ENCODE peak calls at places on chromosomes 13 and 19, in four cellular contexts. B is cardiac fibroblast, V is AG04450, W is Caco-2. T is an unnamed sample.

GRCh38 chr19:38034153-38034835 is 127.3 kb downstream of the SIPA1L3 start:
- DNase-seq in W (no peak), V (no peak), B (peak), T (no peak)

GRCh38 chr13:93055233-93055632 is 171.4 kb upstream of the GPC6 start:
- DNase-seq in W (no peak), B (no peak), V (no peak), T (no peak)

GRCh38 chr13:35475131-35475959 is 1.1 kb downstream of the MAB21L1 start:
- DNase-seq in V (no peak), W (no peak), B (peak), T (no peak)

GRCh38 chr19:3601021-3601420 is 5.7 kb downstream of the TBXA2R start:
- DNase-seq in V (no peak), B (no peak), W (no peak), T (no peak)

GRCh38 chr13:112869202-112870061 is 99.6 kb upstream of the MCF2L start:
- DNase-seq in V (no peak), B (no peak), W (no peak), T (no peak)

GRCh38 chr19:7914598-7915045 is at the start of gene TGFBR3L:
- DNase-seq in W (no peak), V (no peak), B (no peak), T (no peak)

GRCh38 chr13:43229506-43229905 is 206.1 kb downstream of the DNAJC15 start:
- DNase-seq in B (peak), V (peak), W (no peak), T (peak)

GRCh38 chr13:58476176-58476575 is 844.6 kb downstream of the PCDH17 start:
- DNase-seq in V (no peak), B (no peak), W (no peak), T (no peak)

GRCh38 chr19:8423821-8424223 is 10.7 kb downstream of the MARCHF2 start:
- DNase-seq in V (peak), W (peak), B (peak), T (peak)

GRCh38 chr13:113458218-113459065 is 5.2 kb upstream of the ADPRHL1 start:
- DNase-seq in V (peak), W (no peak), B (no peak), T (no peak)

GRCh38 chr13:35966024-35966423 is 165.2 kb downstream of the DCLK1 start:
- DNase-seq in W (no peak), V (no peak), B (peak), T (no peak)

GRCh38 chr19:39828015-39828633 is 5.8 kb downstream of the DYRK1B start:
- DNase-seq in W (no peak), V (no peak), B (no peak), T (no peak)

GRCh38 chr19:3968556-3969434 is 2.1 kb downstream of the DAPK3 start:
- DNase-seq in B (peak), V (peak), W (peak), T (peak)

GRCh38 chr13:78742659-78743058 is 83.7 kb upstream of the OBI1 start:
- DNase-seq in W (no peak), B (no peak), V (no peak), T (no peak)

GRCh38 chr19:39845621-39846175 is 481 bp downstream of the FBL start:
- DNase-seq in V (no peak), B (peak), W (peak), T (no peak)

GRCh38 chr13:29956771-29957170 is 106.4 kb upstream of the UBL3 start:
- DNase-seq in B (no peak), W (no peak), V (no peak), T (no peak)

GRCh38 chr19:45464861-45465427 is 2.9 kb upstream of the FOSB start:
- DNase-seq in V (no peak), B (no peak), W (no peak), T (no peak)

GRCh38 chr13:27969073-27969865 is at the start of gene CDX2:
- DNase-seq in V (no peak), B (no peak), W (peak), T (no peak)

GRCh38 chr13:27969866-27970229 is 733 bp upstream of the CDX2 start:
- DNase-seq in B (no peak), V (no peak), W (no peak), T (no peak)

GRCh38 chr13:27971236-27971645 is 2.1 kb upstream of the CDX2 start:
- DNase-seq in V (no peak), B (no peak), W (no peak), T (no peak)

GRCh38 chr13:27971776-27972618 is 2.9 kb upstream of the CDX2 start:
- DNase-seq in W (no peak), B (no peak), V (no peak), T (no peak)

DNA sequence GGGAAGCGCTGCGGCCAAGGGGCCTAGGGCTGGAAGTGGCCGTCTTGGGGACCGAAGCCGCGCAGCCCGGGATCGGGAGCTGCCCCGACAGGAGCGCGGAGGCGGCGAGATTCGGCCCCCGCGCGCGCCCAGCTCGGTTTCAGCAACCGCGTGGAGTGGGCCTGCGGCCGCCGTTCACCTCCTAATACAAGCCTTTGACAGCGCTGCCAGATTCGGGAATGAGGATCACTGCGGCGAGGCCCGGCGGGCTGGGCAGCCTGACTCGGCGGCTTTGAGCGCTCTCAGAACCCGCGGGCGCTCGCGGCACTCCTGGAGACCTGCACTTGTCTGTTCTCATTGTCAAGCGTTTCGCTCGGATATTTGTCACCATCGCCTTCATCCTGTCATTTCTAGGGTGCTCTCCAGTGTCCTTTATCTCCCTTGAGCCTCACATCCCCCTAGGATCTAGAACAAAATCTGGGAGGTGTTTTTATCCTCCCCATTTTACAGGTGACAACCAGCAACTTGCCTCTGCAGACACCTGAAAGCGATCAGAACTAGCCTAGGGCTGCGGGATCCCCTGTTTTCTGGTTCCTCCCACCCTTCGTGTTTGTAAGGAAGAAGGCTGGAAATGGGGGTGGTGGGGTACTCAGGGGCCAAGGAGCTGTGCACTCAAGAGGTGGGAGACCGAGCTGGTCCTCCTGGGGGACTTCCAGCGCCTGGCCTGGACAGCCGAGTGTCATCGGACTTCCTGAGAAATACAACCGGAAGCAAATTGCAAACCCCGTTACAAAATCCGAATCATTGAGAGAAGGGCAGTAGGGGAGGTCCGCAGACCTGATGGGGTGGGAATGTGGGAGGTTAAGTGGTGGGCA is 1.5 kb upstream of the CDX2 start:
- DNase-seq in V (no peak), B (no peak), W (no peak), T (no peak)
- H3K4me3 ChIP-seq in V (no peak), B (no peak), W (no peak), T (no peak)

GRCh38 chr13:99721606-99722384 is 220.5 kb downstream of the TM9SF2 start:
- DNase-seq in V (no peak), W (no peak), B (no peak), T (no peak)

GRCh38 chr13:99723847-99724246 is 222.6 kb downstream of the TM9SF2 start:
- DNase-seq in V (no peak), B (no peak), W (no peak), T (no peak)

GRCh38 chr13:99724633-99725517 is 223.6 kb downstream of the TM9SF2 start:
- DNase-seq in B (no peak), V (no peak), W (no peak), T (no peak)

GRCh38 chr13:99722931-99723330 is 221.7 kb downstream of the TM9SF2 start:
- DNase-seq in W (no peak), B (no peak), V (no peak), T (no peak)

DNA sequence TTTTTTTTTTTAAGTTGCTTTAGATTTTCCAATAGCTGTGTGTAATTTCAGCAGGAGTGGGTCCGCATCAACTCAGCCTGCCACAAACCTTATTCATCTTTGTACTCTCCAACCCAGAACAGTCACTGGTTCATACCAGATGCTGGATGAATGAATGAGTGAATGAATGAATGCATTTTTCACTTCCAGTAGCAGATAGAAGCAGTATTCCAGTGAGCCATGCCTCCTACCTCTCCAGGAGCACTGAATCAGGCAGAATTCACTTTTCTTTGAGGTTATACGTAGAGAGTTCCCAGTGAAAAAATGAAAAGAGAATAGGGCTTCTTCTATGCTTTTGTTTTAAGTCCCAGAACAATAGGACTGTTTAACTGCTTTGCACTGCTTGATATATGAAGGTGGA is 221.1 kb downstream of the TM9SF2 start:
- DNase-seq in B (no peak), W (no peak), V (no peak), T (no peak)
- H3K4me3 ChIP-seq in B (no peak), W (no peak), V (no peak), T (no peak)

GRCh38 chr19:53958168-53958571 is 4.6 kb upstream of the CACNG8 start:
- DNase-seq in V (no peak), B (no peak), W (no peak), T (no peak)
- H3K4me3 ChIP-seq in V (no peak), B (no peak), W (no peak), T (no peak)

DNA sequence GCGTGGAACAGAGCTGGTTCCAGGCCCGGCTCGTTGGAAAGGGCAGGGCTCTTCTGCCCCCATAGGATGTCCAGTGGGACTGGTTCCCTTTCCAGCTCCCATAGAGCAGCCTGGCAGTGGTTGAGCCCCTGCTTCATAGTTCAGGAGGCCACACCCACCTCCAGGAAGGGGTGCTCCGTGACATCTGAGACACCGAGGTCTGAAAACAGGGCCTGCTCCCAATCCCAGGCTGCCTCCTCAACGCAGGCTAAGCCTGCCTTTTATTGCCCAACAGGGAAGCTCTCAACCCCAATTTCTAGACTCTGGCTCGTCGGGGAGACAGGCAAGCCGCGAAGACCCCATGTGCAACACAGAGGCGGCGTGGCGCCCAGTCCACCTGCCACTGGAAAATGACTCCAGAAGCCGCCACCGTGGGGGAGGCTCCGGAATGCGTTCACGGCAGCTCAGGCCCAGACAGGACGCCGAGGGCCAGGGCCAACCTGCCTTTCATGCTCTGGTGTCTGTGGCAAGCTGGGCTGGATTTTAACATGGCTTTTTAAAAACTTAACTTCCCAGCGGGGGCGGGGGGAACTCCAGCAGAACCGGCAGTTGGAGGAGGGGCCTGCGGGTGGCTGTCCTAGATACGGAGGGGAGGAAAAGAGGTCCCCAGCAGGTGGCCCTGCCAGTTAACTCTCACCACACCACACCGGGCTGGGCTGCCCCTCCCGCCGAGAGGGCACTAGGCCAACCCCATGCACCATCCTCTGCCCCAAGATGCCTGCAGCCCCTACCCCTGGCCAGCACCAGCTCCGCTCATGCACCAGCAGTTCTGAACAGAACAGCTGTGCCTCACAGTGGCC is 17.9 kb upstream of the TINCR start:
- DNase-seq in V (no peak), W (no peak), B (no peak), T (no peak)
- H3K4me3 ChIP-seq in V (no peak), W (no peak), B (no peak), T (no peak)

DNA sequence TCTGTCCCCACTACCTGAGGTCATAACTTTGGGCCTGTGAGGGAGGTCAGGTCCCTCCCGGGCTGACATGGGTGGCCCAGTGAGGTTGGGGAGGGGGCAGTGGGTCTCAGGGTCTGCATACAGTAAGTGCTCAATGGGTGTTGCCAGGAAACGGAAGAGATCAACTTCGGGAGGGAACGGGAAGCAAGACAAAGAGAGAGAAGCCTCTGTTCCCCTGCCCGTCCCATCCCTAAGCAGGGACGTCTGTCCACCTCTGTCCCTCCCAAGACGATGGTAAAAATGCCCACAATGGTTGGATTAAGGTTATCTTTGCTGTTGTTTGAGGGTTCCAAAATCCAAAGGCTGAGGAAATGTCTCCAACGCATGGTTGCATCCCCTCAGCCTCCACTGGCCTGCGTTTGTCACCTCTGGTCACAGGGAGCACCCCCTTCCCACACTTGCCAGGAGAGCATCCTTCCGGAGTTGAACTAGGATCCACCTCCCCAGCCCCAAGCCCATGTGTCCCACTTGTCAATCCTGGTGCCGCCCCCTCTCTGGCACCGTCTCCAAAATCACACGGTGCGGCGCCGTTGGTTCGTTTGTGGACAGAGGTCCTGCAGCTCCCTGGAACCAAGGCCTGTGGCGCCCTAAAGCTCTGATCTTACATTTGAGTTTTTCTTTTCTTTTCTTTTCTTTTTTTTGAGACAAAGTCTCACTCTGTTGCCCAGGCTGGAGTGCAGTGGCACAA is 774 bp upstream of the HOMER3 start:
- DNase-seq in W (no peak), V (no peak), B (no peak), T (no peak)
- H3K4me3 ChIP-seq in W (no peak), V (peak), B (peak), T (peak)

GRCh38 chr19:1467228-1467511 is 11.8 kb downstream of the C19orf25 start:
- DNase-seq in V (no peak), W (no peak), B (no peak), T (no peak)

GRCh38 chr19:1469200-1469935 is 9.6 kb downstream of the C19orf25 start:
- DNase-seq in B (no peak), V (no peak), W (peak), T (no peak)

GRCh38 chr19:1469936-1470863 is 8.8 kb downstream of the C19orf25 start:
- DNase-seq in V (no peak), W (peak), B (no peak), T (no peak)

GRCh38 chr19:1467512-1468273 is 11.3 kb downstream of the C19orf25 start:
- DNase-seq in W (no peak), V (no peak), B (no peak), T (no peak)

DNA sequence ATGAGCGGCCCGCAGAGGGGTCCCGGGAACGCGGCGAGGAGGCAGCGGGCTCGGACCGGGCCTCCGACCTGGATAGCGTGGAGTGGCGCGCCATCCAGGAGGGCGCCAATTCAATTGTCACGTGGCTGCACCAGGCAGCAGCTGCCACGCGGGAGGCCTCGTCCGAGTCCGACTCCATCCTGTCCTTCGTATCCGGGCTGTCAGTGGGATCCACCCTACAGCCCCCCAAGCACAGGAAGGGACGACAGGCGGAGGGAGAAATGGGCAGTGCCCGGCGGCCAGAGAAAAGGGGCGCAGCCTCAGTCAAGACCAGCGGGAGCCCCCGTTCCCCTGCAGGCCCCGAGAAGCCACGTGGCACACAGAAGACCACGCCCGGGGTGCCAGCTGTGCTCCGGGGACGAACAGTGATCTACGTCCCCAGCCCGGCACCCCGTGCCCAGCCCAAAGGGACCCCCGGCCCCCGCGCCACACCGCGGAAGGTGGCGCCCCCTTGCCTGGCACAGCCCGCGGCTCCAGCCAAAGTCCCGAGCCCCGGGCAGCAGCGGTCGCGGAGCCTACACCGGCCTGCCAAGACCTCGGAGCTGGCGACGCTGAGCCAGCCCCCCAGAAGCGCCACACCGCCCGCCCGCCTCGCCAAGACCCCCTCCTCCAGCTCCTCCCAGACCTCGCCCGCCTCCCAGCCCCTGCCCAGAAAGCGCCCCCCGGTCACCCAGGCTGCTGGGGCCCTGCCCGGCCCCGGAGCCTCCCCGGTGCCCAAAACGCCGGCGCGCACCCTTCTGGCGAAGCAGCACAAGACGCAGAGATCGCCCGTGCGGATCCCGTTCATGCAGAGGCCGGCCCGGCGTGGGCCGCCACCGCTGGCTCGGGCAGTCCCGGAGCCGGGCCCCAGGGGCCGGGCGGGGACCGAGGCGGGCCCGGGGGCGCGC is 10.5 kb downstream of the C19orf25 start:
- DNase-seq in W (peak), B (peak), V (no peak), T (no peak)
- H3K4me3 ChIP-seq in W (peak), B (no peak), V (no peak), T (peak)

GRCh38 chr19:408441-409005 is 424 bp downstream of the C2CD4C start:
- DNase-seq in W (no peak), V (no peak), B (no peak), T (no peak)
- H3K4me3 ChIP-seq in W (peak), V (peak), B (no peak), T (no peak)

GRCh38 chr13:75787249-75787940 is 151.3 kb downstream of the LMO7 start:
- DNase-seq in W (no peak), V (no peak), B (peak), T (no peak)
- H3K4me3 ChIP-seq in W (no peak), V (no peak), B (no peak), T (no peak)

GRCh38 chr19:49802836-49803528 is 10.1 kb downstream of the FUZ start:
- DNase-seq in B (no peak), V (no peak), W (no peak), T (no peak)
- H3K4me3 ChIP-seq in B (no peak), V (no peak), W (no peak), T (no peak)